ENCODE peak calls at places on chromosomes 13 and 19, in seven cellular contexts. G is fibroblast of lung, E is colonic mucosa, K is body of pancreas, R is left lung, S is mammary epithelial cell, F is cardiac fibroblast. B is an unnamed sample.

GRCh38 chr19:56142087-56142787 is 1.1 kb downstream of the ZNF444 start:
- DNase-seq in G (no peak), E (peak), K (peak), R (peak), S (peak), F (no peak), B (no peak)

GRCh38 chr19:6532244-6532999 is 1.6 kb downstream of the TNFSF9 start:
- DNase-seq in G (no peak), E (no peak), K (no peak), R (no peak), S (no peak), F (no peak), B (peak)

GRCh38 chr13:29569253-29570057 is 26.0 kb downstream of the SLC7A1 start:
- DNase-seq in G (no peak), E (peak), K (peak), R (no peak), S (no peak), F (no peak), B (no peak)

GRCh38 chr19:47107201-47107952 is 6.2 kb downstream of the ZC3H4 start:
- DNase-seq in G (peak), E (peak), K (peak), R (no peak), S (peak), F (peak), B (no peak)

GRCh38 chr19:8618751-8619150 is 8.2 kb upstream of the ADAMTS10 start:
- DNase-seq in G (no peak), E (no peak), K (no peak), R (no peak), S (no peak), F (peak), B (no peak)

GRCh38 chr13:108419768-108420167 is 150.2 kb downstream of the TNFSF13B start:
- DNase-seq in G (no peak), E (no peak), K (no peak), R (no peak), S (no peak), F (no peak), B (no peak)

GRCh38 chr19:49331616-49332055 is 3.6 kb upstream of the CD37 start:
- DNase-seq in G (peak), E (peak), K (peak), R (peak), S (peak), F (peak), B (peak)

GRCh38 chr13:110127986-110128511 is 178.9 kb downstream of the COL4A1 start:
- DNase-seq in G (no peak), E (no peak), K (no peak), R (no peak), S (no peak), F (peak), B (no peak)

GRCh38 chr19:18304496-18305312 is 18.2 kb downstream of the LSM4 start:
- DNase-seq in G (peak), E (peak), K (peak), R (peak), S (peak), F (peak), B (peak)

GRCh38 chr13:81171065-81171647 is 830.2 kb upstream of the SPRY2 start:
- DNase-seq in G (peak), E (no peak), K (no peak), R (no peak), S (peak), F (peak), B (no peak)

GRCh38 chr13:41587490-41587889 is 130.1 kb downstream of the RGCC start:
- DNase-seq in G (no peak), E (no peak), K (no peak), R (no peak), S (no peak), F (no peak), B (no peak)
- TF ChIP-seq CTCF in G (peak), E (no peak), K (no peak), R (no peak), S (no peak), F (no peak), B (no peak)

DNA sequence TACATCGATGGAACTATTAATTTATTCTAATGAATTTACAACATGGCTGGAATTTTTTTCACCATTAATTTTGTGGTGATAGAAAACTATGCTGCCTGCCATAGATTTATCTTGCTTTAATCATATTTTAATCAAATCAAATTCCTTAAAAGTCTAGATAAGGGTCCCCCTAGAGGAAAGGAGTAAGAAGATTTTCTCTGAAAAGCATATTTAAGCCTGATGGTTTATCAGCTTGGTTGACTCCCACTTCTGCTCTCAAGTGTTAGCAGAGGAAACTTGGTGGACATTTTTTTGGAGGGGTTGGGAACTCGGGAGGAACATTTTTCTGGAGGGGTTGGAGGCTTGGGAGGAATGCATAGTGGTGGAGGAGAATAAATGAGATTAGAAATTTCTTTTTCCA is 253.3 kb downstream of the KCNRG start:
- DNase-seq in G (peak), E (no peak), K (no peak), R (no peak), S (no peak), F (peak), B (no peak)
- TF ChIP-seq CTCF in G (peak), E (no peak), K (no peak), R (peak), S (peak), F (peak), B (no peak)

GRCh38 chr19:15634105-15634504 is 6.6 kb upstream of the CYP4F3 start:
- DNase-seq in G (no peak), E (no peak), K (no peak), R (no peak), S (no peak), F (no peak), B (no peak)

GRCh38 chr19:15629003-15629880 is 11.5 kb upstream of the CYP4F3 start:
- DNase-seq in G (peak), E (peak), K (peak), R (peak), S (peak), F (peak), B (peak)

GRCh38 chr19:15635016-15635805 is 5.5 kb upstream of the CYP4F3 start:
- DNase-seq in G (no peak), E (no peak), K (no peak), R (no peak), S (peak), F (no peak), B (no peak)

GRCh38 chr19:15633122-15633521 is 7.6 kb upstream of the CYP4F3 start:
- DNase-seq in G (no peak), E (no peak), K (no peak), R (no peak), S (no peak), F (no peak), B (no peak)

DNA sequence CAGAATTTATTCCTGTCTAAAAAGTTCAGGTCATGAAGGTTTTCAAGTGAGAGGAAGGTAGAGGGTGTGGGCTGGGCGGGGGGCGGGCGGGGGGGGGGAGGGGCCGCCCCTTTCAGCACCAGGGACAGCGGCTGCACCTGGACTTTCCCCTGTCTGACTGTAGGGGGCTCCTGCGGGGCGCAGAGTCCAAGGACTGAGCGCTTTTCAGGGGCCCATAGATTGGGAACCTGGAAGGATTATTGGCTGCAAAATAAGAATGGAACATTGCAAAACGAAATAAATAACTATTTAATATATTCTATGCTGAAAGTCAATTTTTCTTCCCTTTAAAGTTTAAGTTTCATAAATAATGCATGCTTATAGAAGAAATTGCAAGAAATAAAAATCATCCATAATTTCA is 8.9 kb upstream of the CYP4F3 start:
- DNase-seq in G (no peak), E (no peak), K (no peak), R (no peak), S (no peak), F (peak), B (no peak)
- TF ChIP-seq CTCF in G (peak), E (no peak), K (no peak), R (no peak), S (peak), F (peak), B (peak)

DNA sequence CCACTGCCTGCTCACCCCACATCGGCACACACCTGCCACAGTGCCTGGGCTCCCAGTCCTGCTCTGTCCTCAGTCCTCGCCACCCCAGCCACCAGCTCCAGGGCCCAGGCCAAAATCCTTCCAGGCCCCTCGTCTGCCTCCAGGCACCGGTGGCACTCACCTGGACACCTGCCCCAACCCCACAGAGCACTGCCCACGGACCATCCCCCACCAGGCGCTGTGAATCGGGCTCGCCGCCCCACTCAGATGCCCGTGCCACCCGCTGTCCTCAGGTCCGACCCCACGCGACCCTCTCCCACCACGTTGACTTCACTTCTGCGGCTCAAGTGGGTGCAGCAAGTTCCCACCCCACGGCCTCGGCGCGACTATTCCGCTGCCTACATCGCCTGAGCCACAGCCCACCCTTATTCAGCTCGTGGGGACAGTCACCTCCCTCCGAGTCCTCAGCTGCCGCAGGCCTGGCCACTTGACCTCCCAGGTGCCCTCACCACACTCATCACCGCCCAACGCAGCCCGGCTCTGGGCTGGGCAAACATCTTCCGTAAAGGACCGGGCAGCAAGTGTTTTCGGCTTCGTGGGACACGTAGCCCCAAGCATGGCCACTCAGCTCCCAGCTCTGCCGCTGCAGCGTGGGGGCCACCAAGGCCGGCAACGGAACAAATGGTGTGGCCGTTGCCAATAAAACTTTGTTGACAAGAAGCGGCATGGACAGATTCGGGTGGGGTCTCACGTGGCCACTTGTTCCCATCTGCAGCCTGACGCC is 5.7 kb downstream of the PIP5K1C start:
- DNase-seq in G (no peak), E (no peak), K (no peak), R (no peak), S (no peak), F (no peak), B (no peak)
- TF ChIP-seq CTCF in G (no peak), E (no peak), K (no peak), R (no peak), S (no peak), F (no peak), B (no peak)

GRCh38 chr13:101545521-101545920 is 93.0 kb downstream of the ITGBL1 start:
- DNase-seq in G (peak), E (no peak), K (no peak), R (no peak), S (no peak), F (peak), B (no peak)
- TF ChIP-seq CTCF in G (peak), E (no peak), K (no peak), R (no peak), S (peak), F (peak), B (no peak)

B was measured in CD14-positive monocyte.